ENCODE peak calls at places on chromosomes 12 and 14, in seven cellular contexts. Y is tibial nerve; A is dorsolateral prefrontal cortex; S is A549; U is adrenal gland; D is pancreas; F is CD8-positive, alpha-beta T cell. V is an unnamed sample.

GRCh38 chr14:105187935-105188524 is 6.9 kb upstream of the NUDT14 start:
- DNase-seq in D (no peak), F (no peak), A (no peak), U (no peak), Y (no peak), S (peak), V (no peak)

GRCh38 chr14:51682411-51682810 is 30.7 kb downstream of the FRMD6 start:
- DNase-seq in A (no peak), D (no peak), S (no peak), F (no peak), U (no peak), Y (no peak), V (no peak)

GRCh38 chr12:131275824-131276223 is 322.1 kb downstream of the ADGRD1 start:
- DNase-seq in F (no peak), S (no peak), Y (no peak), U (no peak), D (no peak), A (no peak), V (no peak)

GRCh38 chr14:60356921-60357550 is 108.0 kb downstream of the PPM1A start:
- DNase-seq in Y (no peak), S (no peak), F (no peak), U (no peak), D (no peak), A (no peak), V (no peak)

GRCh38 chr14:90608925-90609324 is 207.3 kb downstream of the TTC7B start:
- DNase-seq in F (no peak), A (no peak), Y (no peak), D (no peak), U (no peak), S (no peak), V (no peak)

GRCh38 chr14:59159169-59159568 is 29.3 kb upstream of the DAAM1 start:
- DNase-seq in Y (no peak), D (no peak), F (no peak), S (no peak), U (no peak), A (no peak), V (no peak)

GRCh38 chr14:26389646-26390508 is 208.0 kb downstream of the NOVA1 start:
- DNase-seq in U (no peak), A (no peak), D (peak), S (no peak), F (no peak), Y (no peak), V (no peak)

GRCh38 chr12:97556201-97556824 is 93.7 kb downstream of the RMST start:
- DNase-seq in U (no peak), Y (no peak), F (no peak), A (no peak), S (no peak), D (no peak), V (no peak)

GRCh38 chr14:39275395-39275794 is 41.7 kb downstream of the MIA2 start:
- DNase-seq in U (no peak), F (no peak), D (no peak), A (no peak), S (no peak), Y (no peak), V (no peak)

GRCh38 chr12:110741795-110742717 is 635 bp downstream of the PPP1CC start:
- DNase-seq in D (peak), F (peak), U (peak), A (peak), S (peak), Y (peak), V (peak)

DNA sequence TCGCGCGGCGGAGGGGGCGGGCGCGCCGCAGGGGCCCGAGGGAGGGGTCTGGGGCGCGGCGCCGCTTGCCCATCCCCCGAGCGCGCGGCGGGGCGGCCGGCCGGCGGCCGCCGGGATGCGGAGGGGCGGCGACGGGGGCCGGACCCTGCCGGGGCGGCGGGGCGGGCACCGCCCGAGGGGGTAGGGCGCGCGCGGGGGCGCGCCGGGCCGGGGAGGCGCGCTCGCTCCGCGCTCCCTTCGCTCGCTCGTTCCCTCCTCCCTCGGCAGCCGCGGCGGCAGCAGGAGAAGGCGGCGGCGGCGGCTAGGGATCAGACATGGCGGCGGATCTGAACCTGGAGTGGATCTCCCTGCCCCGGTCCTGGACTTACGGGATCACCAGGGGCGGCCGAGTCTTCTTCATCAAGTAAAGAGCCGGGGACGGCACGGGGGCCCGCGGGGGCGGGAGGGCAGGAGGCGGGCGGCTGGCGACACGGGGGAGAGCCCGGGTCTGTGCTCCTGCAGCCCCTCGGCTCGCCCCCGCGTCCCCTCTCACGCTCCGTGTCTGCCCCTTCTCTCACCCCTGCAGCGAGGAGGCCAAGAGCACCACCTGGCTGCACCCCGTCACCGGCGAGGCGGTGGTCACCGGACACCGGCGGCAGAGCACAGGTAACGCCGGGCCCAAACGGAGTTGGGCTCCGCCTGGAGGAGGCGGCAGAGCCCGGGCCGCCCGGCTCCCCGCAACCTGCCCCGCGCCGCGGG is at the start of gene PLEKHA5:
- DNase-seq in D (peak), S (peak), Y (peak), U (peak), F (no peak), A (peak), V (peak)
- TF ChIP-seq CTCF in D (no peak), S (peak), Y (peak), U (no peak), F (no peak), A (peak), V (no peak)

DNA sequence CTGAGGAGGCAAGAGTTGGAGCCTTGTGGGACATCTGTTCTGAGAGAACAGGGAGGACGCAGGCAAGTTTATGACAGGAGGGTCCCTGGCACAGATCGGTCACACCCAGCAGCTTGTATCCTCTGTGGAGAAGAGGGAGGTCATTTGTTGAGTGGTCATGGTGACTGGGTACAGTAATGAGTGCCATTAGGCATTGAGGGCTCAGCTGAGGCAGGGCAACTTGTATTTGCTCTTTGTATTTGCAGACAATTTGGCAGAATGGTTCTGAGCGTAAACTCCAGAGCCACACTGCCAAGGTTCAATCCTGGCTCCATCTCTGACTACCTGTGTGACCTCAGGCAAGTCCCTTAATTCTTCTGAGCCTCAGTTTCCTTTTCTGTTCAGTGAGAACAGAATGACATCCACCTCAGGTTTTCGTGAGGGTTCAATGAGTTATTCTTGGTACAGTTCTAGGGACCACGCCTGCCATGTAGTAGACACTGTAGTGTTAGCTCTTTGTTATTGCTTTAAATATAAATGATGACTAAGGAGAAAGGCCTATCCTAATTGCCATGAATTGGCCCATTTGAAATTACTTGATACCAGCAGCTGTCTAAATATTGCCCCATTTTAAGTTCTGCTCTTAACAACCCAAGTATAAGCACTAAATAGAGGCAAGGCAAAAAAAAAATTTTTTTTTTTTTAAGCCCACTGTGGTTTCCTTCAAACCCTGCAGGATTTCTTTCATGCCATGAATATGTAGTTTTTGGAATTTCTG is 84.4 kb downstream of the BORCS5 start:
- DNase-seq in S (no peak), Y (no peak), A (no peak), D (no peak), U (no peak), F (no peak), V (no peak)
- H3K27ac ChIP-seq in S (peak), Y (peak), A (no peak), D (no peak), U (peak), F (peak), V (no peak)

GRCh38 chr12:95820096-95820703 is 29.6 kb upstream of the NTN4 start:
- DNase-seq in Y (peak), D (peak), U (peak), A (no peak), S (peak), F (no peak), V (peak)

GRCh38 chr12:95810411-95810810 is 19.8 kb upstream of the NTN4 start:
- DNase-seq in A (no peak), Y (no peak), F (no peak), S (no peak), U (no peak), D (no peak), V (no peak)

GRCh38 chr12:95815635-95816212 is 25.2 kb upstream of the NTN4 start:
- DNase-seq in A (no peak), Y (no peak), F (no peak), D (no peak), U (no peak), S (peak), V (peak)
- TF ChIP-seq CTCF in A (peak), Y (peak), F (peak), D (peak), U (peak), S (peak), V (peak)

DNA sequence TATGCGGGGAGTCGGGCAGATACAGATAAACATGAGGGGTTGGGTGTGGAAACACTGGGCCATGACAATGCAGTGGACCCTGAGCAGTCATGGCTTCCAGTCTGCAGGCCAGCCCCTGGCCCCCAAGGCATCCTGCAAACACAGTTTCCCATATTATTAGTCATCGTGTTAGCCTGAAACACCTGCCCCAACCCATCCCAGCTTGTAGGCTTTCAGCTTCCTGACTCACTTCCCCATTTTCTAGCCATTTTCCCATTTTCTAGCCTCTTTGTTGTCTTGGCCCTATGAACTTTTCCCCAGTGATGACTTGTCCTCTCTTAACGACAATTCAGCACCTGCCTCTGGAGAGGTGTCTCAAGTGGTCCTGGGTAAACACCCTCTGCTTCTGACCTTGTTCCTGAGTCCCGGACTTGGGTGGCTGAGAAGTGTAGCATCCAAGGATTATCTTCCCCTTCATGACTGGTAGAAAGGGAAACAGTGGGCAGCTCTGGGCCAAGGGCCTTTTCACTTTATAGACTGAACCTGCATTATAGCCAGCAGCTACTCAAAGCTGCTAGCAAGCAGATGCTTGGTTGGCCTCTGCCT is 4.3 kb upstream of the PGF start:
- DNase-seq in S (no peak), A (no peak), D (no peak), F (no peak), Y (no peak), U (no peak), V (peak)
- H3K27ac ChIP-seq in S (no peak), A (no peak), D (no peak), F (no peak), Y (no peak), U (no peak), V (peak)

GRCh38 chr12:66301944-66302826 is at the start of gene HELB:
- DNase-seq in S (peak), U (peak), D (peak), Y (peak), F (peak), A (peak), V (peak)
- TF ChIP-seq CTCF in S (no peak), U (no peak), D (no peak), Y (no peak), F (no peak), A (no peak), V (no peak)

DNA sequence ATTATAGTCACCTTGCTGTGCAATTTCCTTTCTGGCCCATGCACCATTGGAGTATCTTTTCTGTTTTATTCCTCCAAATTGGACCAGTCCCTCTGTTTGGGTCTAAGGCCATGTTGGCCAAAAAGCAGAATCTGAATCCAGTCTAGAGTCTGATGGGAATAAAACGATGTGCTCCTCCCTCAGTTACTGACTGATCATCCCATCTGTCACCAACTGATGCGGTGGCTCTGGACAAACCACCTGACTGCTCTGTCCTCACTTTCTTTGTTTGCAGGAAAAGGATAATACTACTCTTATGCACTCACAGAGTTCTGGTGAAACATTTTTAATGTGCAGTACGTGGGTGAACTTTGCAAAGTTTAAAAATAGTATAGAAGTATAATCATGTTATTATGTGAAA is 120.2 kb upstream of the HIF1A start:
- DNase-seq in U (no peak), S (no peak), Y (no peak), A (no peak), F (no peak), D (peak), V (no peak)
- H3K27ac ChIP-seq in U (no peak), S (peak), Y (no peak), A (no peak), F (no peak), D (no peak), V (peak)

GRCh38 chr14:45807187-45807586 is 554.2 kb upstream of the MIS18BP1 start:
- DNase-seq in F (no peak), U (no peak), D (no peak), S (no peak), Y (no peak), A (no peak), V (no peak)
- TF ChIP-seq CTCF in F (no peak), U (no peak), D (no peak), S (no peak), Y (no peak), A (no peak), V (no peak)

DNA sequence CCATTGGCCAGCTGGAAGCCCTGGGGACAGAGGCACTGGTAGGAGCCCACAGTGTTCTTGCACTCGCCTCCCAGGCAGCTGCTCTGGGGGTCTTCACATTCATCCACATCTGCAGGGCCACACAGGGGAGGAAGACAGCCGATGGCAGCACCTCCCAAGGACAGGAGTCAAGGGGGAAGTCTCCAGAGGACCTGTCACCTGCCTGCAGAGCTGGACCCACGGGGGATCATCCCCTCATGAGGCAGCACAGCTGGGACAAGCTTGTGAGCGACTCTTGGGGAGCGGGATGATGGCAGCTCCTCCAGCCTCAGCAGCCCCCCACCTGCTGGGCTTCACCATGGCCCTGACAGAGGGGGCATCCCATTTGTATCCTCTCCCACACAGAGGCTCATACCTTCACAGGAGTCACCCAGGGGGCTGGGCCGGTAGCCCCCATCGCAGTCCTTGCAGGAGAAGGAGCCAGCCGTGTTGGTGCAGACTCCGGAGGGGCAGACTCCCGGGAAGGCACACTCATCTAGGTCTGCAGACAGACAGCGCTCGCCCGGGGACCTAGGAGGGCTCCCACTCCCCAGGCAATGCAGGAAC is 15.4 kb downstream of the ISCA2 start:
- DNase-seq in U (no peak), Y (no peak), D (no peak), F (no peak), S (no peak), A (peak), V (no peak)
- H3K27ac ChIP-seq in U (no peak), Y (peak), D (no peak), F (no peak), S (no peak), A (no peak), V (peak)

GRCh38 chr12:18857656-18858055 is 119.7 kb downstream of the CAPZA3 start:
- DNase-seq in D (no peak), F (no peak), A (no peak), S (no peak), U (no peak), Y (no peak), V (no peak)
- TF ChIP-seq CTCF in D (no peak), F (no peak), A (no peak), S (no peak), U (no peak), Y (no peak), V (no peak)

GRCh38 chr12:1603621-1604020 is 9.2 kb upstream of the FBXL14 start:
- DNase-seq in Y (no peak), S (no peak), F (no peak), D (no peak), A (no peak), U (no peak), V (no peak)
- H3K27ac ChIP-seq in Y (no peak), S (no peak), F (no peak), D (no peak), A (no peak), U (no peak), V (no peak)